ENCODE peak calls at places on chromosomes 11 and 22, in six cellular contexts. One of them, this sample, is unnamed.

GRCh38 chr11:10931761-10932700 is 74.2 kb upstream of the ZBED5 start:
- DNase-seq in stimulated activated CD4-positive, alpha-beta T cell treated with anti-CD3 and anti-CD28 coated beads, Interleukin-1b, Interleukin-23, amount 100 ng/mL, for 48 hours: no peak
- DNase-seq in non-pigmented ciliary epithelial cell: no peak
- DNase-seq in amniotic epithelial cell: peak
- DNase-seq in NCI-H146: peak
- DNase-seq in activated CD4-positive, CD25-positive, alpha-beta regulatory T cell: no peak
- DNase-seq in this sample: peak

GRCh38 chr22:19285831-19286230 is 5.7 kb downstream of the CLTCL1 start:
- DNase-seq in stimulated activated CD4-positive, alpha-beta T cell treated with anti-CD3 and anti-CD28 coated beads, Interleukin-1b, Interleukin-23, amount 100 ng/mL, for 48 hours: no peak
- DNase-seq in non-pigmented ciliary epithelial cell: no peak
- DNase-seq in amniotic epithelial cell: no peak
- DNase-seq in NCI-H146: no peak
- DNase-seq in activated CD4-positive, CD25-positive, alpha-beta regulatory T cell: no peak
- DNase-seq in this sample: no peak

GRCh38 chr22:37007666-37008065 is 11.6 kb downstream of the TST start:
- DNase-seq in stimulated activated CD4-positive, alpha-beta T cell treated with anti-CD3 and anti-CD28 coated beads, Interleukin-1b, Interleukin-23, amount 100 ng/mL, for 48 hours: no peak
- DNase-seq in non-pigmented ciliary epithelial cell: no peak
- DNase-seq in amniotic epithelial cell: no peak
- DNase-seq in NCI-H146: no peak
- DNase-seq in activated CD4-positive, CD25-positive, alpha-beta regulatory T cell: no peak
- DNase-seq in this sample: no peak

GRCh38 chr22:32951081-32951806 is 106.9 kb downstream of the SYN3 start:
- DNase-seq in stimulated activated CD4-positive, alpha-beta T cell treated with anti-CD3 and anti-CD28 coated beads, Interleukin-1b, Interleukin-23, amount 100 ng/mL, for 48 hours: no peak
- DNase-seq in non-pigmented ciliary epithelial cell: no peak
- DNase-seq in amniotic epithelial cell: no peak
- DNase-seq in NCI-H146: no peak
- DNase-seq in activated CD4-positive, CD25-positive, alpha-beta regulatory T cell: no peak
- DNase-seq in this sample: no peak

GRCh38 chr11:235180-235997 is 753 bp downstream of the SIRT3 start:
- DNase-seq in stimulated activated CD4-positive, alpha-beta T cell treated with anti-CD3 and anti-CD28 coated beads, Interleukin-1b, Interleukin-23, amount 100 ng/mL, for 48 hours: peak
- DNase-seq in non-pigmented ciliary epithelial cell: no peak
- DNase-seq in amniotic epithelial cell: peak
- DNase-seq in NCI-H146: peak
- DNase-seq in activated CD4-positive, CD25-positive, alpha-beta regulatory T cell: no peak
- DNase-seq in this sample: no peak

GRCh38 chr22:37169412-37169811 is 18.6 kb downstream of the C1QTNF6 start:
- DNase-seq in stimulated activated CD4-positive, alpha-beta T cell treated with anti-CD3 and anti-CD28 coated beads, Interleukin-1b, Interleukin-23, amount 100 ng/mL, for 48 hours: no peak
- DNase-seq in non-pigmented ciliary epithelial cell: no peak
- DNase-seq in amniotic epithelial cell: no peak
- DNase-seq in NCI-H146: no peak
- DNase-seq in activated CD4-positive, CD25-positive, alpha-beta regulatory T cell: no peak
- DNase-seq in this sample: no peak

GRCh38 chr11:130144129-130144528 is 15.5 kb upstream of the ST14 start:
- DNase-seq in stimulated activated CD4-positive, alpha-beta T cell treated with anti-CD3 and anti-CD28 coated beads, Interleukin-1b, Interleukin-23, amount 100 ng/mL, for 48 hours: no peak
- DNase-seq in non-pigmented ciliary epithelial cell: no peak
- DNase-seq in amniotic epithelial cell: no peak
- DNase-seq in NCI-H146: no peak
- DNase-seq in activated CD4-positive, CD25-positive, alpha-beta regulatory T cell: no peak
- DNase-seq in this sample: no peak

GRCh38 chr22:41608386-41608785 is 12.5 kb downstream of the DESI1 start:
- DNase-seq in stimulated activated CD4-positive, alpha-beta T cell treated with anti-CD3 and anti-CD28 coated beads, Interleukin-1b, Interleukin-23, amount 100 ng/mL, for 48 hours: no peak
- DNase-seq in non-pigmented ciliary epithelial cell: no peak
- DNase-seq in amniotic epithelial cell: no peak
- DNase-seq in NCI-H146: no peak
- DNase-seq in activated CD4-positive, CD25-positive, alpha-beta regulatory T cell: no peak
- DNase-seq in this sample: no peak

GRCh38 chr11:17391493-17392355 is 3.3 kb upstream of the KCNJ11 start:
- DNase-seq in stimulated activated CD4-positive, alpha-beta T cell treated with anti-CD3 and anti-CD28 coated beads, Interleukin-1b, Interleukin-23, amount 100 ng/mL, for 48 hours: no peak
- DNase-seq in non-pigmented ciliary epithelial cell: no peak
- DNase-seq in amniotic epithelial cell: no peak
- DNase-seq in NCI-H146: peak
- DNase-seq in activated CD4-positive, CD25-positive, alpha-beta regulatory T cell: no peak
- DNase-seq in this sample: peak

GRCh38 chr11:121572581-121573059 is 119.9 kb upstream of the SORL1-AS1 start:
- DNase-seq in stimulated activated CD4-positive, alpha-beta T cell treated with anti-CD3 and anti-CD28 coated beads, Interleukin-1b, Interleukin-23, amount 100 ng/mL, for 48 hours: no peak
- DNase-seq in non-pigmented ciliary epithelial cell: no peak
- DNase-seq in amniotic epithelial cell: no peak
- DNase-seq in NCI-H146: no peak
- DNase-seq in activated CD4-positive, CD25-positive, alpha-beta regulatory T cell: no peak
- DNase-seq in this sample: no peak

GRCh38 chr11:44519989-44520737 is 45.3 kb upstream of the CD82 start:
- DNase-seq in stimulated activated CD4-positive, alpha-beta T cell treated with anti-CD3 and anti-CD28 coated beads, Interleukin-1b, Interleukin-23, amount 100 ng/mL, for 48 hours: no peak
- DNase-seq in non-pigmented ciliary epithelial cell: no peak
- DNase-seq in amniotic epithelial cell: peak
- DNase-seq in NCI-H146: no peak
- DNase-seq in activated CD4-positive, CD25-positive, alpha-beta regulatory T cell: no peak
- DNase-seq in this sample: no peak

GRCh38 chr11:118530683-118531596 is at the start of gene TMEM25:
- DNase-seq in stimulated activated CD4-positive, alpha-beta T cell treated with anti-CD3 and anti-CD28 coated beads, Interleukin-1b, Interleukin-23, amount 100 ng/mL, for 48 hours: peak
- DNase-seq in non-pigmented ciliary epithelial cell: no peak
- DNase-seq in amniotic epithelial cell: peak
- DNase-seq in NCI-H146: peak
- DNase-seq in activated CD4-positive, CD25-positive, alpha-beta regulatory T cell: peak
- DNase-seq in this sample: peak

GRCh38 chr11:76759517-76759916 is 23.6 kb upstream of the TSKU start:
- DNase-seq in stimulated activated CD4-positive, alpha-beta T cell treated with anti-CD3 and anti-CD28 coated beads, Interleukin-1b, Interleukin-23, amount 100 ng/mL, for 48 hours: no peak
- DNase-seq in non-pigmented ciliary epithelial cell: no peak
- DNase-seq in amniotic epithelial cell: no peak
- DNase-seq in NCI-H146: no peak
- DNase-seq in activated CD4-positive, CD25-positive, alpha-beta regulatory T cell: no peak
- DNase-seq in this sample: no peak

GRCh38 chr11:75200051-75200450 is 40.5 kb upstream of the TPBGL start:
- DNase-seq in stimulated activated CD4-positive, alpha-beta T cell treated with anti-CD3 and anti-CD28 coated beads, Interleukin-1b, Interleukin-23, amount 100 ng/mL, for 48 hours: no peak
- DNase-seq in non-pigmented ciliary epithelial cell: no peak
- DNase-seq in amniotic epithelial cell: no peak
- DNase-seq in NCI-H146: no peak
- DNase-seq in activated CD4-positive, CD25-positive, alpha-beta regulatory T cell: no peak
- DNase-seq in this sample: peak

GRCh38 chr22:20229916-20230775 is 38.0 kb downstream of the RTN4R start:
- DNase-seq in stimulated activated CD4-positive, alpha-beta T cell treated with anti-CD3 and anti-CD28 coated beads, Interleukin-1b, Interleukin-23, amount 100 ng/mL, for 48 hours: no peak
- DNase-seq in non-pigmented ciliary epithelial cell: no peak
- DNase-seq in amniotic epithelial cell: no peak
- DNase-seq in NCI-H146: no peak
- DNase-seq in activated CD4-positive, CD25-positive, alpha-beta regulatory T cell: no peak
- DNase-seq in this sample: no peak

GRCh38 chr22:37179622-37180420 is 8.2 kb downstream of the C1QTNF6 start:
- DNase-seq in stimulated activated CD4-positive, alpha-beta T cell treated with anti-CD3 and anti-CD28 coated beads, Interleukin-1b, Interleukin-23, amount 100 ng/mL, for 48 hours: no peak
- DNase-seq in non-pigmented ciliary epithelial cell: no peak
- DNase-seq in amniotic epithelial cell: no peak
- DNase-seq in NCI-H146: no peak
- DNase-seq in activated CD4-positive, CD25-positive, alpha-beta regulatory T cell: no peak
- DNase-seq in this sample: no peak